ENCODE peak calls at places on chromosomes 6 and 20, in ten cellular contexts. Y is heart left ventricle; D is MCF 10A; G is B cell; A is AG10803; F is GM20000; M is activated CD8-positive, alpha-beta T cell treated with anti-CD3 and anti-CD28 coated beads for 36 hours; R is WTC11; N is IMR-90; S is RWPE1. J is an unnamed sample.

GRCh38 chr20:33964431-33964830 is 29.3 kb upstream of the RALY start:
- DNase-seq in R (no peak), N (no peak), A (no peak), S (no peak), G (no peak), F (no peak), Y (no peak), D (no peak), M (no peak), J (no peak)

GRCh38 chr20:41168281-41169183 is 31.2 kb downstream of the PLCG1 start:
- DNase-seq in M (no peak), Y (peak; percentile 39), S (no peak), R (no peak), D (no peak), F (no peak), G (peak; percentile 36), N (no peak), A (no peak), J (no peak)

GRCh38 chr20:37351689-37352610 is 6.0 kb downstream of the SRC start:
- DNase-seq in M (no peak), G (no peak), F (no peak), S (no peak), N (no peak), A (peak; percentile 46), D (no peak), R (no peak), Y (no peak), J (no peak)

GRCh38 chr20:33518071-33518470 is 28.2 kb downstream of the CBFA2T2 start:
- DNase-seq in A (peak; percentile 70), G (no peak), Y (no peak), S (peak; percentile 57), D (peak; percentile 85), F (no peak), N (peak; percentile 75), R (no peak), M (no peak), J (no peak)

GRCh38 chr6:149936743-149937142 is 5.1 kb upstream of the ULBP2 start:
- DNase-seq in Y (no peak), S (no peak), R (no peak), M (no peak), G (no peak), F (no peak), N (no peak), A (no peak), D (no peak), J (no peak)

GRCh38 chr6:53005667-53006250 is 10.7 kb upstream of the GSTA4 start:
- DNase-seq in Y (no peak), F (no peak), D (no peak), N (no peak), S (no peak), A (no peak), G (no peak), M (no peak), R (no peak), J (no peak)

GRCh38 chr20:8946036-8946926 is 122.6 kb upstream of the PLCB4 start:
- DNase-seq in Y (no peak), M (no peak), A (peak; percentile 67), S (no peak), D (no peak), R (no peak), F (no peak), G (no peak), N (no peak), J (no peak)

GRCh38 chr6:25413506-25413905 is 134.3 kb downstream of the CARMIL1 start:
- DNase-seq in F (no peak), G (no peak), A (peak; percentile 67), D (no peak), Y (no peak), M (no peak), S (no peak), N (no peak), R (no peak), J (no peak)

GRCh38 chr6:27544612-27545260 is 71.8 kb upstream of the ZNF184 start:
- DNase-seq in N (no peak), R (no peak), G (no peak), M (no peak), S (no peak), Y (no peak), A (no peak), D (peak; percentile 44), F (no peak), J (no peak)

GRCh38 chr6:104428201-104428600 is 431.5 kb downstream of the HACE1 start:
- DNase-seq in M (no peak), N (no peak), F (no peak), R (no peak), D (no peak), Y (no peak), A (no peak), S (no peak), G (no peak), J (no peak)

GRCh38 chr6:133964052-133964451 is 11.0 kb downstream of the TBPL1 start:
- DNase-seq in A (peak; percentile 35), M (no peak), G (no peak), D (peak; percentile 82), S (peak; percentile 64), F (no peak), N (peak; percentile 97), Y (no peak), R (no peak), J (no peak)

GRCh38 chr6:161214722-161215121 is 59.1 kb downstream of the AGPAT4 start:
- DNase-seq in G (no peak), Y (no peak), S (no peak), M (no peak), A (no peak), D (no peak), F (no peak), N (no peak), R (no peak), J (no peak)

GRCh38 chr6:48883116-48883515 is 579.9 kb downstream of the MMUT start:
- DNase-seq in S (no peak), R (no peak), A (no peak), Y (no peak), F (no peak), G (no peak), N (no peak), M (no peak), D (no peak), J (no peak)

GRCh38 chr6:163180874-163181541 is 233.5 kb upstream of the QKI start:
- DNase-seq in M (peak; percentile 35), Y (peak; percentile 86), S (peak; percentile 36), G (no peak), N (no peak), D (peak; percentile 73), R (peak; percentile 77), F (no peak), A (peak; percentile 54), J (no peak)

GRCh38 chr6:104462811-104463599 is 396.7 kb downstream of the HACE1 start:
- DNase-seq in D (peak; percentile 49), R (no peak), S (no peak), F (no peak), M (no peak), A (no peak), G (no peak), Y (no peak), N (no peak), J (no peak)

GRCh38 chr6:99590728-99591672 is 15.6 kb upstream of the PRDM13 start:
- DNase-seq in R (peak; percentile 64), M (no peak), F (no peak), G (no peak), Y (no peak), A (no peak), D (no peak), S (no peak), N (no peak), J (no peak)
- TF ChIP-seq CTCF in R (no peak), M (no peak), F (no peak), G (no peak), Y (no peak), A (no peak), D (no peak), S (no peak), N (no peak), J (no peak)

GRCh38 chr20:20594171-20594530 is 118.3 kb downstream of the RALGAPA2 start:
- DNase-seq in F (no peak), R (no peak), D (peak; percentile 25), A (peak; percentile 43), Y (no peak), G (no peak), S (peak; percentile 26), N (peak; percentile 50), M (no peak), J (no peak)

DNA sequence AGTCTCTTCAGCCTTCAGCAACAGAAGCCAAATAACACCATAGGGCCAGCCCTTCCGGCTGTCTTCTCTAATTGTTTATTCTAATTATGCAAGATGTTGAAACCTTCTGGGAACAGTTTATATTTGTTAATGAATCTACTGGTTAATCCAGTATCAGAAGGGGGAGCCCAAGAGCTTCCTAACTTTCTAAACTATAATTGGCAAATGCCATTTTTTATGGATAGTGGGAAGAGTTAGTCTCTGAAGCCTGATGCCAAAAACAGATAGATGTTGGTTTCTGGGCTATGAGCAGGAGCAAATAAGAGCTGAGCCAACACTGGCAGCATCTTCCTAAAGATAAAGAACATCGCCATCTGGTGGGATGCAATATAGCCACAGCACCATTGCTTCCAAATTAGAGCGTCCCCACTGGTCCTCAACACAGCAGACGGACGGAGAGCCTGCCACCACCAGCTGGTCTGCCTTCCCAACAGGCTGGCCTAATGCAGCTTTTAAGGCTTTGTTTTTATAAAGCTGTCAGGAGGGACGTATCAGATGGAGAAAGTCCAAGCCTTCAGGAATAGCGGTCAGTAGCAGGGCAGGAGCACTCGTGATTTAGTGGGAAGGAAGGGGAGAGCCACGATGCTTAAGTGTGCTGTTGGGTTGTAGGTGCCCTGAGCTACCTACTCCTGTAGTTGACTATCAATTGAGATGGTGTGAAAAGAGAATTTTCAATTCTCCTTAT is 118.8 kb downstream of the RALGAPA2 start:
- DNase-seq in M (peak; percentile 38), N (peak; percentile 65), G (no peak), S (peak; percentile 46), F (peak; percentile 37), A (peak; percentile 50), Y (no peak), R (peak; percentile 63), D (peak; percentile 46), J (no peak)
- TF ChIP-seq CTCF in M (peak; percentile 74), N (peak; percentile 56), G (peak; percentile 24), S (peak; percentile 51), F (peak; percentile 26), A (peak; percentile 57), Y (peak; percentile 26), R (no peak), D (peak; percentile 49), J (no peak)

DNA sequence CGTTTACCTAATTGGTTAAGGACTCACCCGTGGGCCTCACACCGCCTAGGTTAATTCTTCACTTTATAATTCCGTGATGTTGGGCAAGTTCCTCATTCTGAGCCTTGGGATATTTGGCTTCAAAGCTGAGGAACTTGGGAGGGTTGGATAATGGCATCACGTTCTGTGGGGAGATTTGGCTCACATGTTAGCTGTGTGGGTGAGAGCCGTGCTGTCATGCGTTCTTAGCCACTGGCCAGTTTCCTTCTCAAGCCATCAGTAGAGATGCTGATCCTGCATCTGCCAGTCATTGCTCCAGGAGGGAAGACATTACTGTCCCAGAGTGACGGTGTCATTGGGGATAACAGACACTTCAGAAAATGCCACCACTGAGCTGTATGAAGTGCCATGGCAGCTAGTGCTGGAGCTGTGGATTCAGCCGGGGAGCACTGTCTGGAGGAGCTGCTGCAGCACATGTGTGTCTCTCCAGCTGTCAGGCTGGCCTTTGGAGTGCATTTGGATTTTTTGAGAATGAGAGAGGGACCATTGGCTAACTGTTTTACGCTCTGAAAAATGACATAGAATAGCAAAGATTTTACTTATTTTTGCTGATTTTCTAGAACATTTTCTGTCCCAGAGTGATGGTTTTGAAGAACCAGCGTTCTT is 16.5 kb downstream of the IGF2R start:
- DNase-seq in Y (no peak), G (no peak), A (peak; percentile 74), N (peak; percentile 58), D (no peak), S (no peak), R (no peak), M (no peak), F (no peak), J (no peak)
- TF ChIP-seq CTCF in Y (no peak), G (no peak), A (no peak), N (no peak), D (no peak), S (no peak), R (no peak), M (no peak), F (no peak), J (no peak)

GRCh38 chr20:62516345-62516744 is 40.5 kb upstream of the GATA5 start:
- DNase-seq in F (no peak), S (peak; percentile 48), R (peak; percentile 41), Y (no peak), M (no peak), D (peak; percentile 40), A (no peak), G (no peak), N (no peak), J (no peak)
- TF ChIP-seq CTCF in F (no peak), S (no peak), R (no peak), Y (peak; percentile 34), M (no peak), D (peak; percentile 23), A (no peak), G (no peak), N (peak; percentile 2), J (no peak)